ENCODE peak calls at places on chromosomes 7 and 10, in eight cellular contexts. E is CD4-positive, CD25-positive, alpha-beta regulatory T cell; I is left lung; O is hepatocyte; V is transverse colon; K is aorta; F is H9; P is fibroblast of lung. W is an unnamed sample.

GRCh38 chr7:116315293-116315692 is 105.0 kb downstream of the TES start:
- DNase-seq in E (no peak), I (no peak), O (no peak), V (no peak), K (no peak), F (no peak), P (peak; percentile 43), W (no peak)

GRCh38 chr7:81285142-81285871 is 366.5 kb upstream of the SEMA3C start:
- DNase-seq in E (no peak), I (no peak), O (no peak), V (no peak), K (no peak), F (no peak), P (peak; percentile 65), W (no peak)

GRCh38 chr10:102628451-102628911 is 15.8 kb upstream of the TRIM8 start:
- DNase-seq in E (no peak), I (no peak), O (peak; percentile 35), V (no peak), K (peak; percentile 87), F (no peak), P (no peak), W (no peak)

GRCh38 chr7:132485600-132486594 is 90.4 kb downstream of the PLXNA4 start:
- DNase-seq in E (peak; percentile 59), I (no peak), O (no peak), V (no peak), K (peak; percentile 74), F (no peak), P (peak; percentile 17), W (no peak)

GRCh38 chr10:98425511-98426352 is 10.8 kb upstream of the PYROXD2 start:
- DNase-seq in E (peak; percentile 54), I (peak; percentile 31), O (peak; percentile 53), V (peak; percentile 56), K (no peak), F (peak; percentile 83), P (peak; percentile 39), W (peak; percentile 38)

GRCh38 chr7:78195281-78195680 is 396.7 kb downstream of the PHTF2 start:
- DNase-seq in E (no peak), I (no peak), O (no peak), V (no peak), K (no peak), F (no peak), P (peak; percentile 58), W (no peak)

GRCh38 chr7:129359176-129359575 is 75.1 kb upstream of the STRIP2 start:
- DNase-seq in E (no peak), I (no peak), O (no peak), V (no peak), K (no peak), F (no peak), P (no peak), W (no peak)

GRCh38 chr10:131275691-131276090 is 35.8 kb downstream of the TCERG1L start:
- DNase-seq in E (no peak), I (no peak), O (no peak), V (no peak), K (no peak), F (no peak), P (no peak), W (no peak)

GRCh38 chr10:13527864-13528137 is 1.0 kb downstream of the BEND7 start:
- DNase-seq in E (no peak), I (no peak), O (no peak), V (no peak), K (no peak), F (no peak), P (no peak), W (no peak)

GRCh38 chr7:1667566-1668485 is 2.3 kb upstream of the ELFN1 start:
- DNase-seq in E (no peak), I (peak; percentile 25), O (peak; percentile 46), V (no peak), K (peak; percentile 44), F (peak; percentile 41), P (no peak), W (no peak)

GRCh38 chr10:21528452-21529235 is 3.2 kb upstream of the SKIDA1 start:
- DNase-seq in E (no peak), I (no peak), O (no peak), V (no peak), K (no peak), F (no peak), P (peak; percentile 61), W (no peak)

GRCh38 chr10:98357208-98357836 is 57.7 kb downstream of the PYROXD2 start:
- DNase-seq in E (no peak), I (no peak), O (no peak), V (no peak), K (no peak), F (no peak), P (peak; percentile 77), W (no peak)

GRCh38 chr7:98458090-98458875 is 57.4 kb upstream of the BAIAP2L1 start:
- DNase-seq in E (no peak), I (no peak), O (no peak), V (no peak), K (no peak), F (no peak), P (no peak), W (no peak)

GRCh38 chr10:110502851-110503301 is 5.2 kb downstream of the DUSP5 start:
- DNase-seq in E (peak; percentile 81), I (peak; percentile 62), O (peak; percentile 57), V (peak; percentile 49), K (peak; percentile 61), F (no peak), P (peak; percentile 91), W (no peak)

GRCh38 chr10:1486841-1487240 is 250.5 kb downstream of the ADARB2 start:
- DNase-seq in E (no peak), I (no peak), O (no peak), V (no peak), K (no peak), F (no peak), P (no peak), W (no peak)
- H3K4me1 ChIP-seq in E (no peaks in the 10 kb centered on the region), I (no peaks in the 10 kb centered on the region), O (no peaks in the 10 kb centered on the region), V (no peaks in the 10 kb centered on the region), K (no peaks in the 10 kb centered on the region), F (peaks cover 5% of the 10 kb centered on the region), P (no peaks in the 10 kb centered on the region), W (no peaks in the 10 kb centered on the region)

DNA sequence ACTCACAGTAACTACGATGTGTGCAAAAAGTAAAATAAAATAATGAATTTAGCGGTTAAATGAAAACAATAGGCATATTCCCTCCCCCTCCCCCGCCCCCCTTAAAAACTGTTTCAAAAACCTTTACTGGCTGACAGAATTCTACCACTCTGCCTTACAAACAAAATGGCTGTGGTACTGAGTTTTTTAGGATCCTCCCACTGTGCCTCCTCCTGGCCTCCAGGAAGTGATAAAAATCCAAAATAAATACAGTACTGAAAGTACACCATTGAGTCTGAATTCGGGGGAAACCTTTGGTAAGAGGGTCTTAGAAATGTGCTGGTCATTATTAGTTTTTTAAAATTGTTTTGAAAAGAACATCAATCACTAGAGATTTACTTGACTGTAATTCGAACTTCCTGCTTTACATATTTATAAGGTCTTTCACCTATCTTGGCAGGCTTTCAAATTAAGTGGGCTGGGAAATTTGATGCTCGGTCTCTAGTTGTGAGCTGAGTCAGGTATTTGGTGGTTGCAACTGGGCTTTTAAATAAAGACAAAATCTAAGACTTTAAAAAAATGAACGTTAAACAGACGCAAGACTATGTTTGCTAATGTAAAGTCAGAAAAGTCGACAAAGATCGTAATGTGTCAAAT is 32.5 kb upstream of the EPC1 start:
- DNase-seq in E (peak; percentile 79), I (no peak), O (peak; percentile 68), V (no peak), K (no peak), F (peak; percentile 36), P (peak; percentile 78), W (no peak)
- H3K4me1 ChIP-seq in E (peaks cover 28% of the 10 kb centered on the region), I (peaks cover 26% of the 10 kb centered on the region), O (peaks cover 4% of the 10 kb centered on the region), V (peaks cover 6% of the 10 kb centered on the region), K (no peaks in the 10 kb centered on the region), F (peaks cover 2% of the 10 kb centered on the region), P (peaks cover 2% of the 10 kb centered on the region), W (peaks cover 4% of the 10 kb centered on the region)

GRCh38 chr7:103811315-103811714 is 178.1 kb downstream of the RELN start:
- DNase-seq in E (no peak), I (no peak), O (no peak), V (no peak), K (no peak), F (no peak), P (no peak), W (no peak)

GRCh38 chr7:103810112-103810744 is 179.2 kb downstream of the RELN start:
- DNase-seq in E (no peak), I (no peak), O (peak; percentile 18), V (no peak), K (no peak), F (no peak), P (no peak), W (no peak)

GRCh38 chr7:103809229-103809994 is 180.0 kb downstream of the RELN start:
- DNase-seq in E (no peak), I (no peak), O (no peak), V (no peak), K (no peak), F (no peak), P (no peak), W (no peak)

GRCh38 chr7:103813970-103814369 is 175.5 kb downstream of the RELN start:
- DNase-seq in E (no peak), I (no peak), O (no peak), V (no peak), K (no peak), F (no peak), P (no peak), W (no peak)

DNA sequence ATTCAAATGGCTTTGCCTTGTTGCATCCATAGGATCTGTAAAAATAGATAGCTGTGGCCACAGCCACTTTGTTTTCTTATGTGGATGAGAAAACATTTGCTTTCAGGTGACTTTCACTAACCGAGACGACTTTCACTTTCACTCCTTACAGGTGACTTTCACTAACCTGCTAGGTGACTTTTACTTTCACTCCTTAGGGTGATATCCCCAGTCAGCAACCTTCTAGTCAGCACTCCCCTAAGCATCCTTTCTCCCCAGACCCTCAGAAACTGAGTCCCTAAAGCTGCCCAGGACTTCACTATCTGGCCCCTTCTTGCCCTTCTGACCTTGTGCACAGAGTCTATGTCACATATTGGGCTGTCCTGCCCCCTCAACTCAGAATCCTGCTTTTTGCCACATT is 177.5 kb downstream of the RELN start:
- DNase-seq in E (peak; percentile 52), I (no peak), O (peak; percentile 20), V (no peak), K (no peak), F (no peak), P (no peak), W (no peak)
- H3K4me1 ChIP-seq in E (no peaks in the 10 kb centered on the region), I (no peaks in the 10 kb centered on the region), O (no peaks in the 10 kb centered on the region), V (no peaks in the 10 kb centered on the region), K (no peaks in the 10 kb centered on the region), F (peaks cover 2% of the 10 kb centered on the region), P (no peaks in the 10 kb centered on the region), W (no peaks in the 10 kb centered on the region)

GRCh38 chr10:101224060-101224909 is 5.0 kb downstream of the LBX1 start:
- DNase-seq in E (no peak), I (no peak), O (no peak), V (no peak), K (no peak), F (no peak), P (no peak), W (no peak)

GRCh38 chr10:101224910-101225823 is 4.1 kb downstream of the LBX1 start:
- DNase-seq in E (no peak), I (no peak), O (no peak), V (no peak), K (no peak), F (peak; percentile 65), P (no peak), W (no peak)

GRCh38 chr10:101226888-101227736 is 2.2 kb downstream of the LBX1 start:
- DNase-seq in E (peak; percentile 42), I (no peak), O (no peak), V (no peak), K (no peak), F (no peak), P (no peak), W (no peak)

GRCh38 chr10:101226506-101226887 is 2.8 kb downstream of the LBX1 start:
- DNase-seq in E (peak; percentile 74), I (no peak), O (no peak), V (no peak), K (no peak), F (no peak), P (no peak), W (no peak)

GRCh38 chr10:101225846-101226361 is 3.4 kb downstream of the LBX1 start:
- DNase-seq in E (no peak), I (no peak), O (no peak), V (no peak), K (no peak), F (no peak), P (no peak), W (no peak)
- H3K4me1 ChIP-seq in E (peaks cover 81% of the 10 kb centered on the region), I (peaks cover 75% of the 10 kb centered on the region), O (peaks cover 29% of the 10 kb centered on the region), V (peaks cover 23% of the 10 kb centered on the region), K (no peaks in the 10 kb centered on the region), F (no peaks in the 10 kb centered on the region), P (no peaks in the 10 kb centered on the region), W (no peaks in the 10 kb centered on the region)